ENCODE peak calls at places on chromosome 22, in seven cellular contexts. One of them, this sample, is unnamed.

GRCh38 chr22:36871669-36872081 is 10.9 kb downstream of the NCF4 start:
- DNase-seq in stomach: no peak
- DNase-seq in kidney epithelial cell: no peak
- DNase-seq in prostate gland: no peak
- DNase-seq in GM13976: no peak
- DNase-seq in CD4-positive, alpha-beta T cell: no peak
- DNase-seq in CD8-positive, alpha-beta T cell: no peak
- DNase-seq in this sample: no peak

GRCh38 chr22:42959472-42960145 is 55.3 kb downstream of the PACSIN2 start:
- DNase-seq in stomach: peak
- DNase-seq in kidney epithelial cell: peak
- DNase-seq in prostate gland: peak
- DNase-seq in GM13976: no peak
- DNase-seq in CD4-positive, alpha-beta T cell: no peak
- DNase-seq in CD8-positive, alpha-beta T cell: no peak
- DNase-seq in this sample: no peak

GRCh38 chr22:19853058-19853878 is 1.4 kb downstream of the GNB1L start:
- DNase-seq in stomach: no peak
- DNase-seq in kidney epithelial cell: no peak
- DNase-seq in prostate gland: no peak
- DNase-seq in GM13976: no peak
- DNase-seq in CD4-positive, alpha-beta T cell: no peak
- DNase-seq in CD8-positive, alpha-beta T cell: no peak
- DNase-seq in this sample: no peak

GRCh38 chr22:22938672-22939536 is 51.3 kb downstream of the IGLL5 start:
- DNase-seq in stomach: no peak
- DNase-seq in kidney epithelial cell: no peak
- DNase-seq in prostate gland: no peak
- DNase-seq in GM13976: no peak
- DNase-seq in CD4-positive, alpha-beta T cell: no peak
- DNase-seq in CD8-positive, alpha-beta T cell: no peak
- DNase-seq in this sample: no peak

GRCh38 chr22:20750461-20751184 is 23.3 kb upstream of the SERPIND1 start:
- DNase-seq in stomach: peak
- DNase-seq in kidney epithelial cell: peak
- DNase-seq in prostate gland: peak
- DNase-seq in GM13976: peak
- DNase-seq in CD4-positive, alpha-beta T cell: no peak
- DNase-seq in CD8-positive, alpha-beta T cell: no peak
- DNase-seq in this sample: peak

GRCh38 chr22:44940121-44940520 is 69.7 kb downstream of the PHF21B start:
- DNase-seq in stomach: no peak
- DNase-seq in kidney epithelial cell: no peak
- DNase-seq in prostate gland: no peak
- DNase-seq in GM13976: no peak
- DNase-seq in CD4-positive, alpha-beta T cell: no peak
- DNase-seq in CD8-positive, alpha-beta T cell: no peak
- DNase-seq in this sample: no peak

GRCh38 chr22:40567106-40567505 is 69.4 kb downstream of the MRTFA start:
- DNase-seq in stomach: no peak
- DNase-seq in kidney epithelial cell: peak
- DNase-seq in prostate gland: no peak
- DNase-seq in GM13976: no peak
- DNase-seq in CD4-positive, alpha-beta T cell: no peak
- DNase-seq in CD8-positive, alpha-beta T cell: no peak
- DNase-seq in this sample: no peak

GRCh38 chr22:20469110-20469855 is 26.3 kb downstream of the KLHL22 start:
- DNase-seq in stomach: no peak
- DNase-seq in kidney epithelial cell: no peak
- DNase-seq in prostate gland: no peak
- DNase-seq in GM13976: no peak
- DNase-seq in CD4-positive, alpha-beta T cell: no peak
- DNase-seq in CD8-positive, alpha-beta T cell: no peak
- DNase-seq in this sample: no peak

GRCh38 chr22:31160328-31160978 is 471 bp downstream of the RNF185 start:
- DNase-seq in stomach: no peak
- DNase-seq in kidney epithelial cell: no peak
- DNase-seq in prostate gland: peak
- DNase-seq in GM13976: no peak
- DNase-seq in CD4-positive, alpha-beta T cell: no peak
- DNase-seq in CD8-positive, alpha-beta T cell: no peak
- DNase-seq in this sample: no peak

GRCh38 chr22:22955866-22956535 is 68.4 kb downstream of the IGLL5 start:
- DNase-seq in stomach: peak
- DNase-seq in kidney epithelial cell: peak
- DNase-seq in prostate gland: peak
- DNase-seq in GM13976: peak
- DNase-seq in CD4-positive, alpha-beta T cell: peak
- DNase-seq in CD8-positive, alpha-beta T cell: peak
- DNase-seq in this sample: peak

GRCh38 chr22:25120093-25120561 is 79.5 kb upstream of the CRYBB3 start:
- DNase-seq in stomach: peak
- DNase-seq in kidney epithelial cell: no peak
- DNase-seq in prostate gland: peak
- DNase-seq in GM13976: no peak
- DNase-seq in CD4-positive, alpha-beta T cell: no peak
- DNase-seq in CD8-positive, alpha-beta T cell: no peak
- DNase-seq in this sample: no peak

GRCh38 chr22:25896592-25896991 is 154.6 kb downstream of the MYO18B start:
- DNase-seq in stomach: no peak
- DNase-seq in kidney epithelial cell: no peak
- DNase-seq in prostate gland: no peak
- DNase-seq in GM13976: no peak
- DNase-seq in CD4-positive, alpha-beta T cell: no peak
- DNase-seq in CD8-positive, alpha-beta T cell: no peak
- DNase-seq in this sample: no peak

GRCh38 chr22:49136041-49136815 is 691.4 kb downstream of the BRD1 start:
- DNase-seq in stomach: no peak
- DNase-seq in kidney epithelial cell: no peak
- DNase-seq in prostate gland: no peak
- DNase-seq in GM13976: no peak
- DNase-seq in CD4-positive, alpha-beta T cell: no peak
- DNase-seq in CD8-positive, alpha-beta T cell: no peak
- DNase-seq in this sample: no peak

GRCh38 chr22:41976070-41976901 is 7.0 kb downstream of the SEPTIN3 start:
- DNase-seq in stomach: peak
- DNase-seq in kidney epithelial cell: no peak
- DNase-seq in prostate gland: peak
- DNase-seq in GM13976: peak
- DNase-seq in CD4-positive, alpha-beta T cell: peak
- DNase-seq in CD8-positive, alpha-beta T cell: no peak
- DNase-seq in this sample: no peak

GRCh38 chr22:40691532-40691931 is 12.2 kb downstream of the MCHR1 start:
- DNase-seq in stomach: no peak
- DNase-seq in kidney epithelial cell: no peak
- DNase-seq in prostate gland: no peak
- DNase-seq in GM13976: no peak
- DNase-seq in CD4-positive, alpha-beta T cell: no peak
- DNase-seq in CD8-positive, alpha-beta T cell: no peak
- DNase-seq in this sample: no peak

GRCh38 chr22:28142361-28142801 is 223.3 kb upstream of the PITPNB start:
- DNase-seq in stomach: no peak
- DNase-seq in kidney epithelial cell: peak
- DNase-seq in prostate gland: peak
- DNase-seq in GM13976: no peak
- DNase-seq in CD4-positive, alpha-beta T cell: no peak
- DNase-seq in CD8-positive, alpha-beta T cell: no peak
- DNase-seq in this sample: no peak

GRCh38 chr22:20815477-20816050 is 41.7 kb downstream of the SERPIND1 start:
- DNase-seq in stomach: no peak
- DNase-seq in kidney epithelial cell: no peak
- DNase-seq in prostate gland: no peak
- DNase-seq in GM13976: no peak
- DNase-seq in CD4-positive, alpha-beta T cell: no peak
- DNase-seq in CD8-positive, alpha-beta T cell: no peak
- DNase-seq in this sample: no peak

GRCh38 chr22:38566726-38567504 is 3.1 kb downstream of the DMC1 start:
- DNase-seq in stomach: no peak
- DNase-seq in kidney epithelial cell: no peak
- DNase-seq in prostate gland: no peak
- DNase-seq in GM13976: no peak
- DNase-seq in CD4-positive, alpha-beta T cell: no peak
- DNase-seq in CD8-positive, alpha-beta T cell: no peak
- DNase-seq in this sample: no peak

GRCh38 chr22:38569972-38570840 is at the start of gene DMC1:
- DNase-seq in stomach: peak
- DNase-seq in kidney epithelial cell: peak
- DNase-seq in prostate gland: peak
- DNase-seq in GM13976: peak
- DNase-seq in CD4-positive, alpha-beta T cell: peak
- DNase-seq in CD8-positive, alpha-beta T cell: peak
- DNase-seq in this sample: peak

GRCh38 chr22:38567531-38568245 is 2.3 kb downstream of the DMC1 start:
- DNase-seq in stomach: no peak
- DNase-seq in kidney epithelial cell: no peak
- DNase-seq in prostate gland: no peak
- DNase-seq in GM13976: no peak
- DNase-seq in CD4-positive, alpha-beta T cell: no peak
- DNase-seq in CD8-positive, alpha-beta T cell: no peak
- DNase-seq in this sample: no peak

GRCh38 chr22:38570841-38571364 is 920 bp upstream of the DMC1 start:
- DNase-seq in stomach: peak
- DNase-seq in kidney epithelial cell: no peak
- DNase-seq in prostate gland: peak
- DNase-seq in GM13976: peak
- DNase-seq in CD4-positive, alpha-beta T cell: peak
- DNase-seq in CD8-positive, alpha-beta T cell: no peak
- DNase-seq in this sample: no peak

GRCh38 chr22:38569181-38569971 is 607 bp downstream of the DMC1 start:
- DNase-seq in stomach: no peak
- DNase-seq in kidney epithelial cell: no peak
- DNase-seq in prostate gland: no peak
- DNase-seq in GM13976: no peak
- DNase-seq in CD4-positive, alpha-beta T cell: no peak
- DNase-seq in CD8-positive, alpha-beta T cell: no peak
- DNase-seq in this sample: no peak
- TF ChIP-seq CTCF in stomach: no peak
- TF ChIP-seq CTCF in kidney epithelial cell: no peak
- TF ChIP-seq CTCF in prostate gland: no peak
- TF ChIP-seq CTCF in GM13976: no peak
- TF ChIP-seq CTCF in CD4-positive, alpha-beta T cell: no peak
- TF ChIP-seq CTCF in CD8-positive, alpha-beta T cell: no peak
- TF ChIP-seq CTCF in this sample: no peak

GRCh38 chr22:33129621-33130020 is 71.4 kb upstream of the SYN3 start:
- DNase-seq in stomach: no peak
- DNase-seq in kidney epithelial cell: no peak
- DNase-seq in prostate gland: no peak
- DNase-seq in GM13976: no peak
- DNase-seq in CD4-positive, alpha-beta T cell: no peak
- DNase-seq in CD8-positive, alpha-beta T cell: no peak
- DNase-seq in this sample: no peak

GRCh38 chr22:33124471-33124870 is 66.3 kb upstream of the SYN3 start:
- DNase-seq in stomach: no peak
- DNase-seq in kidney epithelial cell: no peak
- DNase-seq in prostate gland: no peak
- DNase-seq in GM13976: no peak
- DNase-seq in CD4-positive, alpha-beta T cell: no peak
- DNase-seq in CD8-positive, alpha-beta T cell: no peak
- DNase-seq in this sample: no peak

GRCh38 chr22:33130473-33130872 is 72.3 kb upstream of the SYN3 start:
- DNase-seq in stomach: no peak
- DNase-seq in kidney epithelial cell: no peak
- DNase-seq in prostate gland: no peak
- DNase-seq in GM13976: no peak
- DNase-seq in CD4-positive, alpha-beta T cell: no peak
- DNase-seq in CD8-positive, alpha-beta T cell: no peak
- DNase-seq in this sample: no peak

GRCh38 chr22:33126881-33127280 is 68.7 kb upstream of the SYN3 start:
- DNase-seq in stomach: no peak
- DNase-seq in kidney epithelial cell: no peak
- DNase-seq in prostate gland: no peak
- DNase-seq in GM13976: no peak
- DNase-seq in CD4-positive, alpha-beta T cell: no peak
- DNase-seq in CD8-positive, alpha-beta T cell: no peak
- DNase-seq in this sample: no peak
- TF ChIP-seq CTCF in stomach: no peak
- TF ChIP-seq CTCF in kidney epithelial cell: peak
- TF ChIP-seq CTCF in prostate gland: no peak
- TF ChIP-seq CTCF in GM13976: no peak
- TF ChIP-seq CTCF in CD4-positive, alpha-beta T cell: no peak
- TF ChIP-seq CTCF in CD8-positive, alpha-beta T cell: no peak
- TF ChIP-seq CTCF in this sample: no peak

GRCh38 chr22:46629291-46629690 is 9.1 kb downstream of the GRAMD4 start:
- DNase-seq in stomach: no peak
- DNase-seq in kidney epithelial cell: no peak
- DNase-seq in prostate gland: no peak
- DNase-seq in GM13976: no peak
- DNase-seq in CD4-positive, alpha-beta T cell: no peak
- DNase-seq in CD8-positive, alpha-beta T cell: no peak
- DNase-seq in this sample: no peak
- TF ChIP-seq CTCF in stomach: no peak
- TF ChIP-seq CTCF in kidney epithelial cell: no peak
- TF ChIP-seq CTCF in prostate gland: no peak
- TF ChIP-seq CTCF in GM13976: no peak
- TF ChIP-seq CTCF in CD4-positive, alpha-beta T cell: no peak
- TF ChIP-seq CTCF in CD8-positive, alpha-beta T cell: no peak
- TF ChIP-seq CTCF in this sample: no peak

GRCh38 chr22:29813563-29813962 is 24.5 kb downstream of the ASCC2 start:
- DNase-seq in stomach: no peak
- DNase-seq in kidney epithelial cell: no peak
- DNase-seq in prostate gland: no peak
- DNase-seq in GM13976: no peak
- DNase-seq in CD4-positive, alpha-beta T cell: no peak
- DNase-seq in CD8-positive, alpha-beta T cell: no peak
- DNase-seq in this sample: no peak
- TF ChIP-seq CTCF in stomach: peak
- TF ChIP-seq CTCF in kidney epithelial cell: no peak
- TF ChIP-seq CTCF in prostate gland: no peak
- TF ChIP-seq CTCF in GM13976: no peak
- TF ChIP-seq CTCF in CD4-positive, alpha-beta T cell: no peak
- TF ChIP-seq CTCF in CD8-positive, alpha-beta T cell: no peak
- TF ChIP-seq CTCF in this sample: no peak

GRCh38 chr22:35337932-35338331 is 38.2 kb downstream of the TOM1 start:
- DNase-seq in stomach: no peak
- DNase-seq in kidney epithelial cell: no peak
- DNase-seq in prostate gland: no peak
- DNase-seq in GM13976: no peak
- DNase-seq in CD4-positive, alpha-beta T cell: no peak
- DNase-seq in CD8-positive, alpha-beta T cell: no peak
- DNase-seq in this sample: no peak
- TF ChIP-seq CTCF in stomach: no peak
- TF ChIP-seq CTCF in kidney epithelial cell: peak
- TF ChIP-seq CTCF in prostate gland: no peak
- TF ChIP-seq CTCF in GM13976: peak
- TF ChIP-seq CTCF in CD4-positive, alpha-beta T cell: no peak
- TF ChIP-seq CTCF in CD8-positive, alpha-beta T cell: no peak
- TF ChIP-seq CTCF in this sample: no peak

This sample was measured in omental fat pad.